ENCODE peak calls at places on chromosome 2, in eight cellular contexts. K is GM12865, Z is NAMALWA, P is KBM-7, S is foreskin keratinocyte, Q is RKO, U is activated T-cell treated with anti-CD3 and anti-CD28 coated beads for 1 hour, E is mucosa of descending colon. H is an unnamed sample.

GRCh38 chr2:121285077-121285449 is at the start of gene TFCP2L1:
- DNase-seq in K (no peak), E (peak), Q (peak), Z (no peak), S (no peak), U (no peak), P (no peak), H (peak)

GRCh38 chr2:229501051-229501794 is 213.1 kb downstream of the DNER start:
- DNase-seq in Q (no peak), Z (no peak), S (no peak), E (no peak), K (no peak), P (no peak), U (no peak), H (no peak)

GRCh38 chr2:180191352-180192124 is 184.4 kb upstream of the CWC22 start:
- DNase-seq in E (peak), Q (no peak), Z (no peak), S (no peak), P (no peak), U (no peak), K (no peak), H (no peak)

GRCh38 chr2:45130758-45131157 is 121.5 kb upstream of the SIX2 start:
- DNase-seq in E (no peak), Z (no peak), U (no peak), Q (no peak), S (no peak), K (no peak), P (peak), H (no peak)

GRCh38 chr2:126825306-126825705 is 73.4 kb upstream of the TEX51 start:
- DNase-seq in S (no peak), Z (no peak), Q (no peak), E (no peak), P (no peak), K (no peak), U (no peak), H (no peak)

GRCh38 chr2:41784496-41784895 is 263.3 kb upstream of the PKDCC start:
- DNase-seq in P (no peak), Q (peak), K (no peak), S (no peak), E (no peak), U (no peak), Z (no peak), H (no peak)

GRCh38 chr2:74530239-74531161 is 767 bp downstream of the HTRA2 start:
- DNase-seq in K (peak), E (peak), U (peak), Z (peak), S (no peak), Q (peak), P (peak), H (peak)

GRCh38 chr2:219299372-219299760 is 9.8 kb downstream of the PTPRN start:
- DNase-seq in S (no peak), E (no peak), Q (no peak), Z (no peak), U (no peak), P (no peak), K (no peak), H (no peak)

GRCh38 chr2:205496370-205496769 is 185.9 kb upstream of the NRP2 start:
- DNase-seq in K (no peak), E (no peak), S (no peak), Z (no peak), Q (no peak), U (no peak), P (no peak), H (no peak)

GRCh38 chr2:45923701-45924100 is 272.2 kb downstream of the PRKCE start:
- DNase-seq in E (no peak), Q (no peak), Z (no peak), P (no peak), U (no peak), K (no peak), S (no peak), H (no peak)

GRCh38 chr2:200321780-200322534 is 15.5 kb downstream of the SPATS2L start:
- DNase-seq in U (no peak), S (no peak), Z (peak), K (no peak), E (no peak), Q (no peak), P (no peak), H (no peak)

GRCh38 chr2:160227252-160227651 is 27.2 kb upstream of the ITGB6 start:
- DNase-seq in Q (no peak), E (no peak), U (no peak), Z (no peak), K (no peak), S (peak), P (no peak), H (no peak)

GRCh38 chr2:154914606-154915005 is 216.1 kb downstream of the KCNJ3 start:
- DNase-seq in K (no peak), E (no peak), Z (peak), P (peak), S (no peak), Q (no peak), U (no peak), H (no peak)

GRCh38 chr2:224909885-224910517 is 132.3 kb downstream of the DOCK10 start:
- DNase-seq in Z (no peak), Q (no peak), S (peak), U (no peak), P (no peak), E (no peak), K (no peak), H (no peak)

GRCh38 chr2:205914736-205915510 is 171.1 kb downstream of the INO80D start:
- DNase-seq in E (peak), S (no peak), U (no peak), Z (no peak), Q (no peak), P (no peak), K (no peak), H (no peak)

GRCh38 chr2:237271698-237272097 is 142.3 kb downstream of the COL6A3 start:
- DNase-seq in P (no peak), K (no peak), Q (no peak), S (no peak), Z (no peak), U (no peak), E (no peak), H (no peak)

GRCh38 chr2:217802876-217803638 is 199.7 kb downstream of the TNS1 start:
- DNase-seq in Q (no peak), S (no peak), P (no peak), U (no peak), Z (no peak), E (no peak), K (no peak), H (no peak)

GRCh38 chr2:142495141-142495540 is 364.3 kb upstream of the LRP1B start:
- DNase-seq in P (no peak), K (no peak), E (peak), Q (no peak), Z (no peak), S (no peak), U (no peak), H (no peak)